ENCODE peak calls at places on chromosomes 2 and 18, in five cellular contexts. B is astrocyte, Z is GM12865, E is GM06990, R is astrocyte of the spinal cord. J is an unnamed sample.
A peak's percentile ranks its signal among the peaks of the same experiment; 100 is the strongest.

GRCh38 chr2:235506997-235507615 is 13.3 kb downstream of the AGAP1 start:
- DNase-seq in B (no peak), Z (no peak), E (no peak), R (no peak), J (no peak)

GRCh38 chr2:195837987-195838386 is 181.0 kb downstream of the SLC39A10 start:
- DNase-seq in B (peak; percentile 79), Z (no peak), E (no peak), R (no peak), J (no peak)

GRCh38 chr2:85277416-85278158 is 50.2 kb downstream of the TGOLN2 start:
- DNase-seq in B (peak; percentile 73), Z (no peak), E (no peak), R (peak; percentile 72), J (no peak)

GRCh38 chr2:2048461-2048860 is 282.6 kb downstream of the MYT1L start:
- DNase-seq in B (no peak), Z (no peak), E (no peak), R (no peak), J (no peak)

GRCh38 chr2:133918141-133918540 is 335.7 kb upstream of the MGAT5 start:
- DNase-seq in B (no peak), Z (no peak), E (no peak), R (no peak), J (no peak)

GRCh38 chr2:230930928-230931555 is 6.0 kb upstream of the GPR55 start:
- DNase-seq in B (no peak), Z (no peak), E (no peak), R (no peak), J (no peak)

GRCh38 chr18:50334546-50335152 is 40.2 kb upstream of the SKA1 start:
- DNase-seq in B (no peak), Z (peak; percentile 68), E (no peak), R (no peak), J (no peak)

GRCh38 chr2:127226520-127227263 is 6.6 kb upstream of the CYP27C1 start:
- DNase-seq in B (peak; percentile 94), Z (peak; percentile 67), E (peak; percentile 28), R (peak; percentile 93), J (peak; percentile 40)

GRCh38 chr2:105800953-105801635 is 56.4 kb downstream of the NCK2 start:
- DNase-seq in B (no peak), Z (no peak), E (no peak), R (no peak), J (no peak)

GRCh38 chr2:151552287-151552686 is 142.6 kb downstream of the RIF1 start:
- DNase-seq in B (no peak), Z (no peak), E (no peak), R (no peak), J (no peak)

GRCh38 chr2:27428213-27428977 is at the start of gene NRBP1:
- DNase-seq in B (peak; percentile 69), Z (peak; percentile 92), E (peak; percentile 94), R (peak; percentile 93), J (no peak)

GRCh38 chr18:45682181-45682580 is 41.8 kb upstream of the SLC14A1 start:
- DNase-seq in B (no peak), Z (no peak), E (no peak), R (no peak), J (no peak)

GRCh38 chr18:77164762-77165485 is 32.3 kb upstream of the MBP start:
- DNase-seq in B (no peak), Z (no peak), E (no peak), R (no peak), J (peak; percentile 31)

GRCh38 chr2:142936629-142937028 is 59.2 kb downstream of the KYNU start:
- DNase-seq in B (no peak), Z (no peak), E (no peak), R (no peak), J (no peak)

GRCh38 chr2:624551-625347 is 52.5 kb downstream of the TMEM18 start:
- DNase-seq in B (no peak), Z (no peak), E (no peak), R (no peak), J (no peak)

DNA sequence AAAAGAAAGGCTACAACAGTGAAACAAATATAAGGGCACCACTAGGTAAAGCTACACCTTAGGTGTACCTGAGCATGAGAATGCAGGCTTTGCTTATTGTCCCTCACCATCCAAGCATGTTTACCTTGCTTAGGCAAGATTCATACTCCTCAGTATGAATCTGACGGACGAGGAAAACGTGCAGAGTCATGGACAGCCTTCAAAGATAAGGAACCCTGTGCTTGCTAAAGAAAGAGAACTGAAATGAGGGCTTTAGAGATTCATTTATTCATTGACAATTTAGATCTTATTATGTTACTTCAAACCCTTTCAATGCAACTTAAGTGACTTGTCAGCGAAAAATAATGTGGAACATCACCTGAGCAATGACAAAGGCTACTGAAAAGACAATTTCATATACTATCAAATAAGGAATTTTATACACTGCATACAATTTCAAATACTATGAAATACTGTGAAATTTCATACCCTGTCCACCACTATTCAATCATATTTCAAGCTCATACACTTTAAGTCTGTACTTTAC is 21.7 kb downstream of the CLASP1 start:
- DNase-seq in B (no peak), Z (no peak), E (no peak), R (no peak), J (no peak)
- H3K4me3 ChIP-seq in B (no peak overlapping the region), Z (no peak overlapping the region), E (no peak overlapping the region), R (no peak overlapping the region), J (no peak overlapping the region)

GRCh38 chr2:227774011-227774624 is 28.4 kb downstream of the SCYGR8 start:
- DNase-seq in B (no peak), Z (peak; percentile 58), E (no peak), R (no peak), J (peak; percentile 52)
- TF ChIP-seq CTCF in B (no peak), Z (peak; percentile 37), E (peak; percentile 61), R (no peak), J (peak; percentile 68)

GRCh38 chr2:181685150-181685688 is 4.9 kb upstream of the NEUROD1 start:
- DNase-seq in B (no peak), Z (no peak), E (no peak), R (no peak), J (no peak)

GRCh38 chr2:181682795-181683517 is 2.6 kb upstream of the NEUROD1 start:
- DNase-seq in B (no peak), Z (no peak), E (no peak), R (no peak), J (no peak)

GRCh38 chr2:181684454-181685149 is 4.3 kb upstream of the NEUROD1 start:
- DNase-seq in B (no peak), Z (no peak), E (no peak), R (no peak), J (no peak)

GRCh38 chr2:181682026-181682789 is 1.9 kb upstream of the NEUROD1 start:
- DNase-seq in B (no peak), Z (no peak), E (no peak), R (no peak), J (no peak)

GRCh38 chr2:181683518-181684453 is 3.5 kb upstream of the NEUROD1 start:
- DNase-seq in B (peak; percentile 12), Z (no peak), E (no peak), R (no peak), J (no peak)
- H3K4me3 ChIP-seq in B (no peak overlapping the region), Z (no peak overlapping the region), E (no peak overlapping the region), R (no peak overlapping the region), J (no peak overlapping the region)

GRCh38 chr2:101697124-101697793 is at the start of gene MAP4K4:
- DNase-seq in B (peak; percentile 71), Z (peak; percentile 50), E (peak; percentile 48), R (peak; percentile 87), J (no peak)
- TF ChIP-seq CTCF in B (no peak), Z (no peak), E (peak; percentile 19), R (peak; percentile 37), J (peak; percentile 22)

DNA sequence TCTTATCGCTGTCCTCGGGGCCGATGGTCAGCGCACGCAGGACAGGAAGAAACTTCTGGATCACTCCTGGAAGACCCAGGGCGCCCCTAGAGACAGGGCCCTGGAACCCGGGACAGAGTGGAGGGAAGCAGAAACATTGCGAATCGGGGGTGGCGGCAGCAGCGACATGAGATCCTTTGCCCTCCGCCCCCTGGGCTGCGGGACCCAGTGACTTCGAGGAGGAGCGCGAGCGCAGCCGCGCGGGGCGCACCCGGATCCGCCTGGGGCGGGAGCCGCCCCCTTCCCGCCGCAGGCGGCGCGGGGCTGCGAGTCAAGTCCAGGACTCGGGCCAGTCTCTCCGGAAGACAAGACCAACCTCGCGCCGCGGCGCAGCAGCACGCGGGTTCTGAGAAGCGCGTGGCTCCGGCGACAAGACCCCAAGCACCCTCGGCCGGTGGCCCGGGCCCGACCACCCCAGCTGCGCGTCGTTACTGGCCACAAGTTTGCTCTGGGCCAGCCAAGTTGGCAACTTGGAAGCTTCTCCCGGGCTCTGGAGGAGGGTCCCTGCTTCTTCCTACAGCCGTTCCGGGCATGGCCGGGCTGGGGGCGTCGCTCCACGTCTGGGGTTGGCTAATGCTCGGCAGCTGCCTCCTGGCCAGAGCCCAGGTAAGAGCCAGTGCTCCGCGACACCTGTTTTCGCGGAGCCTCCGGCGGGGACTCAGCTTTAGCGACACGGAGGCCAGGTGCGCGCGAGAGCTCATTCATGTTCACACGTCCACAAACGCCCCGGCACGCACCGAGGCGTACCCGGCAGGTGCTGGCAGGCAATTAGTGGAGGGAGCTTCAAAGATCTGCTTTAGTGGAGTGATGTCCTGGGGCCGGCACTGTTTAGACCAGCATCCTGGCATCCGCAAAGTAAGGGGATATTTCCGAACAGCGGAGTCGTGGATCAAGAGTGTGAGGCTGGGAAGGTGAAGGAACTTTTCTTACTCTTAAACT is at the start of gene PTH2R:
- DNase-seq in B (peak; percentile 2), Z (no peak), E (no peak), R (no peak), J (no peak)
- H3K4me3 ChIP-seq in B (peak within 1 kb of the TSS; percentile 42), Z (no peak within 1 kb of the TSS), E (no peak within 1 kb of the TSS), R (peak within 1 kb of the TSS; percentile 18), J (peak within 1 kb of the TSS; percentile 49)

GRCh38 chr2:40485319-40485718 is 33.4 kb upstream of the SLC8A1 start:
- DNase-seq in B (no peak), Z (no peak), E (no peak), R (no peak), J (no peak)

GRCh38 chr2:40488927-40489677 is 37.2 kb upstream of the SLC8A1 start:
- DNase-seq in B (peak; percentile 24), Z (no peak), E (no peak), R (peak; percentile 44), J (no peak)

GRCh38 chr2:40487592-40487991 is 35.7 kb upstream of the SLC8A1 start:
- DNase-seq in B (peak; percentile 92), Z (no peak), E (no peak), R (peak; percentile 22), J (peak; percentile 53)

GRCh38 chr2:40489678-40489960 is 37.7 kb upstream of the SLC8A1 start:
- DNase-seq in B (no peak), Z (no peak), E (no peak), R (no peak), J (no peak)

GRCh38 chr2:40488101-40488598 is 36.3 kb upstream of the SLC8A1 start:
- DNase-seq in B (no peak), Z (no peak), E (no peak), R (peak; percentile 62), J (peak; percentile 51)
- TF ChIP-seq CTCF in B (peak; percentile 54), Z (no peak), E (peak; percentile 25), R (peak; percentile 58), J (peak; percentile 64)

GRCh38 chr18:67281746-67282145 is 234.8 kb downstream of the DSEL start:
- DNase-seq in B (no peak), Z (no peak), E (no peak), R (no peak), J (no peak)

GRCh38 chr18:67282796-67283195 is 233.7 kb downstream of the DSEL start:
- DNase-seq in B (peak; percentile 2), Z (no peak), E (no peak), R (peak; percentile 18), J (no peak)

GRCh38 chr18:67278984-67279383 is 237.5 kb downstream of the DSEL start:
- DNase-seq in B (no peak), Z (no peak), E (no peak), R (no peak), J (no peak)

GRCh38 chr18:67285583-67285982 is 230.9 kb downstream of the DSEL start:
- DNase-seq in B (no peak), Z (no peak), E (no peak), R (no peak), J (no peak)

GRCh38 chr18:67280843-67281242 is 235.7 kb downstream of the DSEL start:
- DNase-seq in B (no peak), Z (no peak), E (no peak), R (no peak), J (no peak)
- H3K4me3 ChIP-seq in B (no peak overlapping the region), Z (no peak overlapping the region), E (no peak overlapping the region), R (no peak overlapping the region), J (no peak overlapping the region)